ENCODE peak calls at places on chromosomes 7 and 10, in nine cellular contexts. O, N, A, P, L, F, R, E and I are unnamed samples.
A peak's percentile ranks its signal among the peaks of the same experiment; 100 is the strongest.

GRCh38 chr10:131579251-131580071 is 267.9 kb upstream of the TCERG1L start:
- DNase-seq in N (no peak), L (peak; percentile 26), P (no peak), R (no peak), A (no peak), E (peak; percentile 6), F (no peak), O (no peak), I (no peak)

GRCh38 chr10:2111936-2112335 is 374.6 kb upstream of the ADARB2 start:
- DNase-seq in A (no peak), R (peak; percentile 27), F (peak; percentile 25), P (no peak), N (no peak), E (no peak), O (no peak), L (no peak), I (no peak)

GRCh38 chr10:436013-436697 is 253.3 kb downstream of the DIP2C start:
- DNase-seq in N (no peak), P (no peak), O (no peak), E (no peak), F (no peak), L (no peak), A (no peak), R (no peak), I (no peak)

GRCh38 chr7:80230327-80230726 is 95.7 kb downstream of the GNAI1 start:
- DNase-seq in O (no peak), P (peak; percentile 17), F (no peak), L (no peak), R (no peak), A (no peak), N (no peak), E (no peak), I (no peak)

GRCh38 chr10:132657127-132657706 is 119.6 kb downstream of the INPP5A start:
- DNase-seq in F (no peak), O (no peak), A (no peak), P (no peak), L (no peak), N (no peak), E (no peak), R (no peak), I (no peak)

GRCh38 chr10:251982-252582 is 116.8 kb downstream of the ZMYND11 start:
- DNase-seq in E (no peak), P (no peak), A (no peak), F (no peak), N (no peak), L (no peak), R (no peak), O (no peak), I (no peak)

GRCh38 chr7:70215491-70215890 is 617.2 kb downstream of the AUTS2 start:
- DNase-seq in L (no peak), O (no peak), R (no peak), A (no peak), P (peak; percentile 55), E (no peak), F (no peak), N (no peak), I (peak; percentile 72)

GRCh38 chr10:79403441-79404230 is 41.8 kb downstream of the ZCCHC24 start:
- DNase-seq in O (peak; percentile 48), A (no peak), N (no peak), P (no peak), E (no peak), R (peak; percentile 85), L (no peak), F (peak; percentile 87), I (no peak)

GRCh38 chr10:71297343-71297742 is 21.7 kb upstream of the SLC29A3 start:
- DNase-seq in E (no peak), A (no peak), L (no peak), R (no peak), F (no peak), N (no peak), P (no peak), O (no peak), I (no peak)

GRCh38 chr10:52074505-52074904 is 239.6 kb upstream of the DKK1 start:
- DNase-seq in R (no peak), E (no peak), O (no peak), N (no peak), A (no peak), F (no peak), L (no peak), P (no peak), I (no peak)

GRCh38 chr7:28355553-28356319 is 56.6 kb upstream of the CREB5 start:
- DNase-seq in R (peak; percentile 47), N (no peak), A (no peak), E (no peak), O (no peak), L (no peak), P (no peak), F (no peak), I (no peak)

GRCh38 chr10:78459639-78460037 is 426.0 kb downstream of the RPS24 start:
- DNase-seq in P (no peak), O (no peak), R (no peak), L (no peak), E (no peak), A (no peak), F (no peak), N (no peak), I (no peak)

GRCh38 chr10:131928248-131929095 is 27.7 kb downstream of the PPP2R2D start:
- DNase-seq in E (no peak), N (no peak), A (no peak), O (no peak), P (no peak), R (peak; percentile 31), F (no peak), L (no peak), I (no peak)

GRCh38 chr7:134669845-134670373 is 23.3 kb downstream of the BPGM start:
- DNase-seq in F (no peak), N (peak; percentile 72), R (peak; percentile 81), O (no peak), E (peak; percentile 50), L (peak; percentile 76), P (peak; percentile 48), A (peak; percentile 90), I (peak; percentile 70)

GRCh38 chr10:116627386-116627933 is 6.7 kb downstream of the PNLIPRP2 start:
- DNase-seq in N (no peak), O (peak; percentile 33), P (peak; percentile 45), R (peak; percentile 58), A (peak; percentile 5), E (no peak), L (peak; percentile 54), F (peak; percentile 7), I (no peak)

GRCh38 chr7:16644987-16645592 is 464 bp downstream of the ANKMY2 start:
- DNase-seq in N (peak; percentile 4), L (peak; percentile 48), A (peak; percentile 49), R (peak; percentile 50), F (no peak), O (no peak), P (peak; percentile 60), E (peak; percentile 24), I (peak; percentile 8)

GRCh38 chr7:13560441-13560840 is 429.0 kb downstream of the ETV1 start:
- DNase-seq in P (peak; percentile 54), O (no peak), R (no peak), N (no peak), F (no peak), A (no peak), L (no peak), E (no peak), I (peak; percentile 49)

GRCh38 chr7:154841731-154842331 is 161.1 kb downstream of the PAXIP1 start:
- DNase-seq in F (no peak), A (no peak), N (no peak), R (no peak), E (no peak), L (no peak), P (no peak), O (peak; percentile 14), I (no peak)

GRCh38 chr7:150977382-150978135 is 562 bp downstream of the KCNH2 start:
- DNase-seq in E (no peak), F (no peak), R (no peak), L (no peak), A (no peak), O (no peak), N (no peak), P (no peak), I (no peak)

GRCh38 chr10:120131183-120131582 is 238.7 kb downstream of the SEC23IP start:
- DNase-seq in O (peak; percentile 71), E (no peak), A (peak; percentile 22), F (no peak), R (peak; percentile 10), L (no peak), P (no peak), N (no peak), I (no peak)

GRCh38 chr7:56291-56913 is 136.0 kb upstream of the FAM20C start:
- DNase-seq in N (no peak), L (peak; percentile 15), P (no peak), R (no peak), A (no peak), E (no peak), F (no peak), O (no peak), I (no peak)

GRCh38 chr10:117260094-117260493 is 19.2 kb downstream of the SLC18A2 start:
- DNase-seq in R (no peak), F (no peak), O (no peak), A (no peak), N (no peak), L (no peak), P (no peak), E (no peak), I (no peak)

GRCh38 chr7:95921543-95921942 is 149.2 kb downstream of the DYNC1I1 start:
- DNase-seq in O (no peak), N (no peak), R (no peak), F (no peak), P (peak; percentile 15), L (no peak), A (peak; percentile 2), E (no peak), I (peak; percentile 29)

GRCh38 chr7:123271231-123271630 is 71.5 kb upstream of the SLC13A1 start:
- DNase-seq in A (no peak), L (no peak), R (no peak), O (no peak), P (no peak), N (no peak), F (no peak), E (no peak), I (no peak)

GRCh38 chr7:141785711-141786552 is 4.1 kb upstream of the TAS2R5 start:
- DNase-seq in P (peak; percentile 71), R (peak; percentile 56), E (no peak), F (peak; percentile 42), O (peak; percentile 17), L (no peak), A (peak; percentile 44), N (no peak), I (peak; percentile 59)

GRCh38 chr7:80240265-80241025 is 105.8 kb downstream of the GNAI1 start:
- DNase-seq in P (no peak), E (no peak), A (no peak), N (no peak), R (no peak), L (no peak), O (no peak), F (no peak), I (no peak)

GRCh38 chr7:130180571-130180971 is 24.6 kb downstream of the TMEM209 start:
- DNase-seq in R (no peak), P (no peak), E (no peak), F (no peak), L (no peak), A (peak; percentile 40), N (no peak), O (no peak), I (no peak)